ENCODE peak calls at places on chromosomes 11 and 22, in five cellular contexts. One of them, this sample, is unnamed.

GRCh38 chr11:44632466-44633123 is 67.1 kb downstream of the CD82 start:
- DNase-seq in spleen: peak; percentile 80
- DNase-seq in A549: peak; percentile 56
- DNase-seq in BJ: no peak
- DNase-seq in fibroblast of pulmonary artery: peak; percentile 24
- DNase-seq in this sample: peak; percentile 36

GRCh38 chr11:66546368-66546965 is at the start of gene ACTN3:
- DNase-seq in spleen: peak; percentile 81
- DNase-seq in A549: peak; percentile 18
- DNase-seq in BJ: no peak
- DNase-seq in fibroblast of pulmonary artery: peak; percentile 19
- DNase-seq in this sample: peak; percentile 33

GRCh38 chr22:49620003-49620556 is 207.6 kb downstream of the BRD1 start:
- DNase-seq in spleen: peak; percentile 51
- DNase-seq in A549: no peak
- DNase-seq in BJ: no peak
- DNase-seq in fibroblast of pulmonary artery: no peak
- DNase-seq in this sample: no peak

GRCh38 chr11:128690746-128691091 is 3.2 kb upstream of the FLI1 start:
- DNase-seq in spleen: peak; percentile 78
- DNase-seq in A549: no peak
- DNase-seq in BJ: no peak
- DNase-seq in fibroblast of pulmonary artery: no peak
- DNase-seq in this sample: no peak

GRCh38 chr11:47603295-47603694 is 9.1 kb upstream of the C1QTNF4 start:
- DNase-seq in spleen: no peak
- DNase-seq in A549: no peak
- DNase-seq in BJ: no peak
- DNase-seq in fibroblast of pulmonary artery: no peak
- DNase-seq in this sample: no peak

GRCh38 chr11:120205596-120206161 is 5.2 kb upstream of the OAF start:
- DNase-seq in spleen: no peak
- DNase-seq in A549: peak; percentile 10
- DNase-seq in BJ: no peak
- DNase-seq in fibroblast of pulmonary artery: peak; percentile 66
- DNase-seq in this sample: peak; percentile 91

GRCh38 chr22:23035557-23036277 is 34.6 kb upstream of the GNAZ start:
- DNase-seq in spleen: peak; percentile 84
- DNase-seq in A549: no peak
- DNase-seq in BJ: no peak
- DNase-seq in fibroblast of pulmonary artery: no peak
- DNase-seq in this sample: no peak

GRCh38 chr22:42786606-42787356 is 66.1 kb upstream of the A4GALT start:
- DNase-seq in spleen: no peak
- DNase-seq in A549: no peak
- DNase-seq in BJ: no peak
- DNase-seq in fibroblast of pulmonary artery: no peak
- DNase-seq in this sample: no peak

GRCh38 chr11:123429851-123430735 is at the start of gene GRAMD1B:
- DNase-seq in spleen: peak; percentile 91
- DNase-seq in A549: peak; percentile 73
- DNase-seq in BJ: peak; percentile 70
- DNase-seq in fibroblast of pulmonary artery: peak; percentile 86
- DNase-seq in this sample: peak; percentile 37

GRCh38 chr11:134622458-134622857 is 210.4 kb upstream of the B3GAT1 start:
- DNase-seq in spleen: no peak
- DNase-seq in A549: no peak
- DNase-seq in BJ: no peak
- DNase-seq in fibroblast of pulmonary artery: no peak
- DNase-seq in this sample: no peak

GRCh38 chr11:76551400-76551799 is 106.6 kb downstream of the EMSY start:
- DNase-seq in spleen: no peak
- DNase-seq in A549: no peak
- DNase-seq in BJ: no peak
- DNase-seq in fibroblast of pulmonary artery: peak; percentile 35
- DNase-seq in this sample: peak; percentile 19

GRCh38 chr11:36618025-36618700 is 20.1 kb upstream of the RAG2 start:
- DNase-seq in spleen: no peak
- DNase-seq in A549: no peak
- DNase-seq in BJ: no peak
- DNase-seq in fibroblast of pulmonary artery: no peak
- DNase-seq in this sample: no peak

GRCh38 chr11:2825261-2825885 is 60.2 kb downstream of the CDKN1C start:
- DNase-seq in spleen: no peak
- DNase-seq in A549: no peak
- DNase-seq in BJ: peak; percentile 83
- DNase-seq in fibroblast of pulmonary artery: peak; percentile 69
- DNase-seq in this sample: peak; percentile 70

GRCh38 chr11:61744609-61745156 is 7.8 kb upstream of the MYRF start:
- DNase-seq in spleen: no peak
- DNase-seq in A549: no peak
- DNase-seq in BJ: no peak
- DNase-seq in fibroblast of pulmonary artery: no peak
- DNase-seq in this sample: no peak

GRCh38 chr11:116225236-116225635 is 547.6 kb downstream of the BUD13 start:
- DNase-seq in spleen: no peak
- DNase-seq in A549: no peak
- DNase-seq in BJ: no peak
- DNase-seq in fibroblast of pulmonary artery: no peak
- DNase-seq in this sample: no peak

GRCh38 chr11:134020598-134020997 is 48.3 kb upstream of the JAM3 start:
- DNase-seq in spleen: no peak
- DNase-seq in A549: no peak
- DNase-seq in BJ: no peak
- DNase-seq in fibroblast of pulmonary artery: no peak
- DNase-seq in this sample: no peak

GRCh38 chr22:23712256-23712655 is 21.4 kb downstream of the RGL4 start:
- DNase-seq in spleen: no peak
- DNase-seq in A549: no peak
- DNase-seq in BJ: no peak
- DNase-seq in fibroblast of pulmonary artery: no peak
- DNase-seq in this sample: no peak

GRCh38 chr11:9004310-9004945 is 627 bp upstream of the NRIP3 start:
- DNase-seq in spleen: peak; percentile 83
- DNase-seq in A549: no peak
- DNase-seq in BJ: no peak
- DNase-seq in fibroblast of pulmonary artery: no peak
- DNase-seq in this sample: no peak

GRCh38 chr11:3052109-3052479 is 5.1 kb downstream of the CARS1 start:
- DNase-seq in spleen: no peak
- DNase-seq in A549: no peak
- DNase-seq in BJ: no peak
- DNase-seq in fibroblast of pulmonary artery: no peak
- DNase-seq in this sample: no peak

GRCh38 chr11:12564012-12564411 is 110.2 kb upstream of the TEAD1 start:
- DNase-seq in spleen: no peak
- DNase-seq in A549: no peak
- DNase-seq in BJ: no peak
- DNase-seq in fibroblast of pulmonary artery: no peak
- DNase-seq in this sample: no peak

GRCh38 chr11:105767945-105768344 is 158.1 kb downstream of the GRIA4 start:
- DNase-seq in spleen: no peak
- DNase-seq in A549: no peak
- DNase-seq in BJ: no peak
- DNase-seq in fibroblast of pulmonary artery: no peak
- DNase-seq in this sample: no peak

GRCh38 chr11:12131943-12132789 is 21.8 kb downstream of the MICAL2 start:
- DNase-seq in spleen: peak; percentile 21
- DNase-seq in A549: no peak
- DNase-seq in BJ: no peak
- DNase-seq in fibroblast of pulmonary artery: no peak
- DNase-seq in this sample: no peak

GRCh38 chr11:94100253-94100652 is 28.4 kb upstream of the PANX1 start:
- DNase-seq in spleen: no peak
- DNase-seq in A549: no peak
- DNase-seq in BJ: no peak
- DNase-seq in fibroblast of pulmonary artery: no peak
- DNase-seq in this sample: no peak

GRCh38 chr11:67269401-67270255 is 3.4 kb downstream of the GRK2 start:
- DNase-seq in spleen: peak; percentile 84
- DNase-seq in A549: no peak
- DNase-seq in BJ: no peak
- DNase-seq in fibroblast of pulmonary artery: no peak
- DNase-seq in this sample: no peak

GRCh38 chr22:17569971-17570511 is 6.7 kb downstream of the SLC25A18 start:
- DNase-seq in spleen: no peak
- DNase-seq in A549: no peak
- DNase-seq in BJ: no peak
- DNase-seq in fibroblast of pulmonary artery: peak; percentile 84
- DNase-seq in this sample: peak; percentile 77

GRCh38 chr22:48758021-48758561 is 1069.6 kb downstream of the BRD1 start:
- DNase-seq in spleen: peak; percentile 42
- DNase-seq in A549: no peak
- DNase-seq in BJ: no peak
- DNase-seq in fibroblast of pulmonary artery: no peak
- DNase-seq in this sample: no peak

GRCh38 chr11:119422505-119423416 is at the start of gene THY1:
- DNase-seq in spleen: no peak
- DNase-seq in A549: no peak
- DNase-seq in BJ: no peak
- DNase-seq in fibroblast of pulmonary artery: no peak
- DNase-seq in this sample: peak; percentile 63

GRCh38 chr22:42399315-42400271 is 32.6 kb downstream of the NFAM1 start:
- DNase-seq in spleen: peak; percentile 87
- DNase-seq in A549: no peak
- DNase-seq in BJ: no peak
- DNase-seq in fibroblast of pulmonary artery: no peak
- DNase-seq in this sample: no peak

GRCh38 chr11:10387209-10388083 is 67.6 kb upstream of the AMPD3 start:
- DNase-seq in spleen: no peak
- DNase-seq in A549: no peak
- DNase-seq in BJ: peak; percentile 96
- DNase-seq in fibroblast of pulmonary artery: peak; percentile 92
- DNase-seq in this sample: peak; percentile 95

GRCh38 chr11:130849215-130849568 is 67.1 kb downstream of the SNX19 start:
- DNase-seq in spleen: no peak
- DNase-seq in A549: no peak
- DNase-seq in BJ: no peak
- DNase-seq in fibroblast of pulmonary artery: peak; percentile 75
- DNase-seq in this sample: peak; percentile 93

GRCh38 chr22:22855617-22856308 is 31.9 kb upstream of the IGLL5 start:
- DNase-seq in spleen: no peak
- DNase-seq in A549: no peak
- DNase-seq in BJ: no peak
- DNase-seq in fibroblast of pulmonary artery: peak; percentile 21
- DNase-seq in this sample: peak; percentile 10

GRCh38 chr11:27456140-27456801 is 16.3 kb downstream of the LGR4 start:
- DNase-seq in spleen: no peak
- DNase-seq in A549: peak; percentile 73
- DNase-seq in BJ: peak; percentile 29
- DNase-seq in fibroblast of pulmonary artery: peak; percentile 49
- DNase-seq in this sample: no peak

GRCh38 chr22:42963231-42963595 is 51.7 kb downstream of the PACSIN2 start:
- DNase-seq in spleen: no peak
- DNase-seq in A549: no peak
- DNase-seq in BJ: no peak
- DNase-seq in fibroblast of pulmonary artery: no peak
- DNase-seq in this sample: no peak

GRCh38 chr11:111730871-111731591 is 35.2 kb downstream of the PPP2R1B start:
- DNase-seq in spleen: peak; percentile 68
- DNase-seq in A549: peak; percentile 62
- DNase-seq in BJ: no peak
- DNase-seq in fibroblast of pulmonary artery: no peak
- DNase-seq in this sample: no peak

GRCh38 chr11:9808943-9809342 is 145.1 kb downstream of the SWAP70 start:
- DNase-seq in spleen: no peak
- DNase-seq in A549: no peak
- DNase-seq in BJ: no peak
- DNase-seq in fibroblast of pulmonary artery: peak; percentile 43
- DNase-seq in this sample: no peak

GRCh38 chr11:93085097-93085496 is 112.7 kb downstream of the SLC36A4 start:
- DNase-seq in spleen: no peak
- DNase-seq in A549: no peak
- DNase-seq in BJ: no peak
- DNase-seq in fibroblast of pulmonary artery: no peak
- DNase-seq in this sample: peak; percentile 8

GRCh38 chr11:68314203-68314885 is 2.0 kb downstream of the LRP5 start:
- DNase-seq in spleen: no peak
- DNase-seq in A549: peak; percentile 52
- DNase-seq in BJ: no peak
- DNase-seq in fibroblast of pulmonary artery: no peak
- DNase-seq in this sample: no peak

GRCh38 chr22:37300551-37301017 is 18.3 kb downstream of the CYTH4 start:
- DNase-seq in spleen: no peak
- DNase-seq in A549: no peak
- DNase-seq in BJ: no peak
- DNase-seq in fibroblast of pulmonary artery: no peak
- DNase-seq in this sample: no peak
- H3K4me3 ChIP-seq in spleen: peak overlapping the region; percentile 45
- H3K4me3 ChIP-seq in A549: no peak overlapping the region
- H3K4me3 ChIP-seq in BJ: no peak overlapping the region
- H3K4me3 ChIP-seq in fibroblast of pulmonary artery: no peak overlapping the region
- H3K4me3 ChIP-seq in this sample: no peak overlapping the region

GRCh38 chr11:122422707-122423106 is 232.8 kb upstream of the UBASH3B start:
- DNase-seq in spleen: no peak
- DNase-seq in A549: peak; percentile 77
- DNase-seq in BJ: no peak
- DNase-seq in fibroblast of pulmonary artery: peak; percentile 23
- DNase-seq in this sample: peak; percentile 63
- H3K4me3 ChIP-seq in spleen: no peak overlapping the region
- H3K4me3 ChIP-seq in A549: peak overlapping the region; percentile 48
- H3K4me3 ChIP-seq in BJ: no peak overlapping the region
- H3K4me3 ChIP-seq in fibroblast of pulmonary artery: no peak overlapping the region
- H3K4me3 ChIP-seq in this sample: no peak overlapping the region

GRCh38 chr22:38941488-38941987 is 15.9 kb upstream of the APOBEC3A start:
- DNase-seq in spleen: no peak
- DNase-seq in A549: no peak
- DNase-seq in BJ: no peak
- DNase-seq in fibroblast of pulmonary artery: no peak
- DNase-seq in this sample: peak; percentile 27
- H3K4me3 ChIP-seq in spleen: peak overlapping the region; percentile 58
- H3K4me3 ChIP-seq in A549: no peak overlapping the region
- H3K4me3 ChIP-seq in BJ: no peak overlapping the region
- H3K4me3 ChIP-seq in fibroblast of pulmonary artery: no peak overlapping the region
- H3K4me3 ChIP-seq in this sample: no peak overlapping the region

DNA sequence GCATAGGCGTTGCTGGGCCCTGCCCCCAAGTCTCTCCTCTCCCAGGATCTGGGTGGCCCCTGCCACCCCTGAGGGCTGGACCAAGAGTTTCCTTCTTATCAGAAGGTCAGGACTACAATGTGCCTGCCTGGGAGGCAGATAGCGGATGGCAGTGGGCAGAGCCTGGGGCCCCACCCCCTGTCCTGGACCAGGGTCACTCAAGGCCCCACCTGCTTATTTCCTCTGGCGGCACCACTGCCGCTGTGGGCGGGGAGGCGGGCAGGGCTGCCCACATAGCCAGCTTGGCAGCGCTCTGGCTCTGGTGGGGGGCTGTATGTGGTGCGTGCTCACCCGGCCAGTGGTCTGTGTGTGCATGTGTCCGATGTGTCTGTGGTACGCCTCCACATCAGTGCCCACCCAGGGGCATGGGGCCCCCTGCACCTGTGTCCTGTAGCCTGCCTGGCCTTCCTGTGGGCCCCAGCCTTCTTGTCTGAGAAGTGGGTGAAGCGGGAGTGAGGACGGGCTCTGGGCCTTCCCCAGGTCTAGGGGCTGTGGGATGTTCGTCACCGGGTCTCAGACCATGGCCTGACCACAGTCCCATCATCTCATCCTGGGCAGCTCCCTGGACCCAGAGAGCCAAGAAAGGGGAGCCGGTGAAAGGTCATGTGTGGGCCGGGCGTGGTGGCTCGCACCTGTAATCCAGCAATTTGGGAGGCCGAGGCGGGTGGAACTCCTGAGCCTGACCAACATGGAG is 3.0 kb downstream of the GAS2L1 start:
- DNase-seq in spleen: peak; percentile 86
- DNase-seq in A549: no peak
- DNase-seq in BJ: no peak
- DNase-seq in fibroblast of pulmonary artery: no peak
- DNase-seq in this sample: no peak
- H3K4me3 ChIP-seq in spleen: peak overlapping the region; percentile 89
- H3K4me3 ChIP-seq in A549: no peak overlapping the region
- H3K4me3 ChIP-seq in BJ: no peak overlapping the region
- H3K4me3 ChIP-seq in fibroblast of pulmonary artery: no peak overlapping the region
- H3K4me3 ChIP-seq in this sample: no peak overlapping the region

This sample was measured in fibroblast of mammary gland.